ENCODE peak calls at places on chromosome 18, in seven cellular contexts. One of them, this sample, is unnamed.

GRCh38 chr18:6056171-6056932 is 161.0 kb upstream of the TMEM200C start:
- DNase-seq in GM12878: no peak
- DNase-seq in GM12891: no peak
- DNase-seq in SK-N-SH: no peak
- DNase-seq in H1: no peak
- DNase-seq in HepG2: peak; percentile 57
- DNase-seq in K562: no peak
- DNase-seq in this sample: peak; percentile 3

GRCh38 chr18:9017170-9017899 is 85.2 kb upstream of the NDUFV2 start:
- DNase-seq in HepG2: peak; percentile 20
- DNase-seq in GM12891: peak; percentile 70
- DNase-seq in SK-N-SH: peak; percentile 34
- DNase-seq in H1: peak; percentile 61
- DNase-seq in GM12878: peak; percentile 20
- DNase-seq in K562: peak; percentile 91
- DNase-seq in this sample: peak; percentile 67

GRCh38 chr18:7514796-7515440 is 52.2 kb upstream of the PTPRM start:
- DNase-seq in SK-N-SH: no peak
- DNase-seq in K562: no peak
- DNase-seq in GM12891: no peak
- DNase-seq in H1: no peak
- DNase-seq in HepG2: no peak
- DNase-seq in GM12878: no peak
- DNase-seq in this sample: no peak

GRCh38 chr18:57998461-57998860 is 45.6 kb upstream of the NEDD4L start:
- DNase-seq in GM12878: no peak
- DNase-seq in K562: no peak
- DNase-seq in H1: no peak
- DNase-seq in GM12891: no peak
- DNase-seq in HepG2: peak; percentile 65
- DNase-seq in SK-N-SH: no peak
- DNase-seq in this sample: no peak

GRCh38 chr18:40877096-40877495 is 1077.9 kb upstream of the PIK3C3 start:
- DNase-seq in GM12878: no peak
- DNase-seq in K562: no peak
- DNase-seq in H1: no peak
- DNase-seq in HepG2: no peak
- DNase-seq in GM12891: no peak
- DNase-seq in SK-N-SH: no peak
- DNase-seq in this sample: no peak

GRCh38 chr18:25446972-25447371 is 95.0 kb upstream of the ZNF521 start:
- DNase-seq in SK-N-SH: no peak
- DNase-seq in GM12878: no peak
- DNase-seq in K562: no peak
- DNase-seq in GM12891: no peak
- DNase-seq in H1: no peak
- DNase-seq in HepG2: no peak
- DNase-seq in this sample: no peak

GRCh38 chr18:21163647-21164625 is 52.3 kb upstream of the ROCK1 start:
- DNase-seq in GM12891: no peak
- DNase-seq in H1: no peak
- DNase-seq in GM12878: no peak
- DNase-seq in HepG2: no peak
- DNase-seq in K562: no peak
- DNase-seq in SK-N-SH: no peak
- DNase-seq in this sample: no peak

GRCh38 chr18:58615150-58616132 is 13.4 kb downstream of the ALPK2 start:
- DNase-seq in H1: no peak
- DNase-seq in SK-N-SH: no peak
- DNase-seq in HepG2: no peak
- DNase-seq in GM12878: peak; percentile 88
- DNase-seq in K562: no peak
- DNase-seq in GM12891: peak; percentile 25
- DNase-seq in this sample: no peak

GRCh38 chr18:67730884-67731283 is 214.4 kb upstream of the DSEL start:
- DNase-seq in GM12878: no peak
- DNase-seq in SK-N-SH: no peak
- DNase-seq in HepG2: no peak
- DNase-seq in H1: no peak
- DNase-seq in GM12891: no peak
- DNase-seq in K562: no peak
- DNase-seq in this sample: no peak

GRCh38 chr18:49619792-49620191 is 57.9 kb downstream of the LIPG start:
- DNase-seq in HepG2: no peak
- DNase-seq in GM12891: no peak
- DNase-seq in K562: no peak
- DNase-seq in GM12878: no peak
- DNase-seq in SK-N-SH: no peak
- DNase-seq in H1: no peak
- DNase-seq in this sample: no peak

GRCh38 chr18:49617846-49618245 is 56.0 kb downstream of the LIPG start:
- DNase-seq in SK-N-SH: no peak
- DNase-seq in HepG2: no peak
- DNase-seq in GM12878: no peak
- DNase-seq in K562: no peak
- DNase-seq in H1: no peak
- DNase-seq in GM12891: no peak
- DNase-seq in this sample: no peak

GRCh38 chr18:49617329-49617695 is 55.5 kb downstream of the LIPG start:
- DNase-seq in H1: no peak
- DNase-seq in K562: no peak
- DNase-seq in GM12878: no peak
- DNase-seq in GM12891: no peak
- DNase-seq in SK-N-SH: no peak
- DNase-seq in HepG2: no peak
- DNase-seq in this sample: no peak

GRCh38 chr18:49616618-49617328 is 54.9 kb downstream of the LIPG start:
- DNase-seq in SK-N-SH: no peak
- DNase-seq in GM12878: peak; percentile 26
- DNase-seq in GM12891: no peak
- DNase-seq in H1: no peak
- DNase-seq in HepG2: no peak
- DNase-seq in K562: no peak
- DNase-seq in this sample: no peak

GRCh38 chr18:49618741-49619392 is 57.0 kb downstream of the LIPG start:
- DNase-seq in SK-N-SH: no peak
- DNase-seq in GM12891: no peak
- DNase-seq in K562: no peak
- DNase-seq in HepG2: no peak
- DNase-seq in GM12878: no peak
- DNase-seq in H1: no peak
- DNase-seq in this sample: no peak
- TF ChIP-seq POLR2AphosphoS5 in SK-N-SH: no peak
- TF ChIP-seq POLR2AphosphoS5 in GM12891: no peak
- TF ChIP-seq POLR2AphosphoS5 in K562: no peak
- TF ChIP-seq POLR2AphosphoS5 in HepG2: no peak
- TF ChIP-seq POLR2AphosphoS5 in GM12878: no peak
- TF ChIP-seq POLR2AphosphoS5 in H1: no peak
- TF ChIP-seq POLR2AphosphoS5 in this sample: no peak

GRCh38 chr18:74899554-74899953 is 301.9 kb downstream of the ZNF407 start:
- DNase-seq in GM12891: no peak
- DNase-seq in SK-N-SH: no peak
- DNase-seq in HepG2: no peak
- DNase-seq in GM12878: no peak
- DNase-seq in H1: no peak
- DNase-seq in K562: no peak
- DNase-seq in this sample: no peak
- TF ChIP-seq TAF1 in GM12891: no peak
- TF ChIP-seq TAF1 in SK-N-SH: no peak
- TF ChIP-seq TAF1 in HepG2: no peak
- TF ChIP-seq TAF1 in GM12878: no peak
- TF ChIP-seq TAF1 in H1: no peak
- TF ChIP-seq TAF1 in K562: no peak
- TF ChIP-seq TAF1 in this sample: no peak

DNA sequence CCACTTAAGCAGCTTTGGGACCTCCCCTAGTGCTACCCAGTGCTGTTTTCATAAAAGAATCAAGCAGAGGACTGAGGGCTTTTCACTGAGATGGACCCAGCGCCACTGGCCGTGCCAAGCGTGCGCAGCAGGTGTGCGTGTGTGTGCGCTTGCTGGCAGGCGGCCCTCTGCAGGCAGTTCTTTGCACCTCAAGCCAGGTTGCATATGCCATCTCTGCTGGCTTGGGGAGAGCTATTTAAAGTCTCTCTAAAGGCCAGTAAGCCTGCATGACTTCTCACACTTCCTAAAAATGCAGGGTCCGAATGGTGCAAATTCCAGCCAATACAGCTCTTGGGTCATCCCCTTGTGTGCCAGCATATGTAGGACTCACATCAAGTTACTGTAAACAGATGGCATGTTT is 255.5 kb downstream of the RNF152 start:
- DNase-seq in H1: no peak
- DNase-seq in HepG2: no peak
- DNase-seq in K562: no peak
- DNase-seq in GM12891: no peak
- DNase-seq in GM12878: no peak
- DNase-seq in SK-N-SH: no peak
- DNase-seq in this sample: no peak
- TF ChIP-seq POLR2AphosphoS5 in H1: no peak
- TF ChIP-seq POLR2AphosphoS5 in HepG2: no peak
- TF ChIP-seq POLR2AphosphoS5 in K562: no peak
- TF ChIP-seq POLR2AphosphoS5 in GM12891: no peak
- TF ChIP-seq POLR2AphosphoS5 in GM12878: no peak
- TF ChIP-seq POLR2AphosphoS5 in SK-N-SH: no peak
- TF ChIP-seq POLR2AphosphoS5 in this sample: no peak

GRCh38 chr18:43935051-43935412 is 657.7 kb upstream of the SYT4 start:
- DNase-seq in GM12891: no peak
- DNase-seq in K562: no peak
- DNase-seq in SK-N-SH: no peak
- DNase-seq in H1: no peak
- DNase-seq in HepG2: no peak
- DNase-seq in GM12878: no peak
- DNase-seq in this sample: no peak
- TF ChIP-seq TAF1 in GM12891: no peak
- TF ChIP-seq TAF1 in K562: no peak
- TF ChIP-seq TAF1 in SK-N-SH: no peak
- TF ChIP-seq TAF1 in H1: no peak
- TF ChIP-seq TAF1 in HepG2: no peak
- TF ChIP-seq TAF1 in GM12878: no peak
- TF ChIP-seq TAF1 in this sample: no peak

DNA sequence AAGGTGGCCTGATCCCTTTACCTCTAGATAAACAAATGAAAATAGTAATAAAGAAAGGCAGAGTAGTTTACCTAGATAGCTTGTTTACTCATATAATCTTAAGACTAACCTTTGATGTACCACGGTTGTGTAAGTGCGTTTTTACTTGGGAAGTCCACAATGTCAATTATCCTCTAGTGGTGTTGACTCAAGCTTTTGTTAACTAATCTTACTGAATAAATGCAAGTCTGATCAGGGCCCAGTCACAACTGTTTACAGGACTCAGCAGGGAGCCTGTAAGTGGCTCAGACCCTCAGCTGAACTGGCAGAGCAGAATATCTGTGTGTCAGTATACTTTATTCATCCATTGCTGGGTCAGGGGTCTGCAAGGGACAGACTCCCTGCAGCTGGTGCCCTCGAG is 98.1 kb upstream of the ACAA2 start:
- DNase-seq in H1: no peak
- DNase-seq in GM12891: no peak
- DNase-seq in SK-N-SH: no peak
- DNase-seq in HepG2: peak; percentile 69
- DNase-seq in GM12878: no peak
- DNase-seq in K562: no peak
- DNase-seq in this sample: no peak
- TF ChIP-seq POLR2AphosphoS5 in H1: no peak
- TF ChIP-seq POLR2AphosphoS5 in GM12891: no peak
- TF ChIP-seq POLR2AphosphoS5 in SK-N-SH: no peak
- TF ChIP-seq POLR2AphosphoS5 in HepG2: no peak
- TF ChIP-seq POLR2AphosphoS5 in GM12878: no peak
- TF ChIP-seq POLR2AphosphoS5 in K562: no peak
- TF ChIP-seq POLR2AphosphoS5 in this sample: no peak

DNA sequence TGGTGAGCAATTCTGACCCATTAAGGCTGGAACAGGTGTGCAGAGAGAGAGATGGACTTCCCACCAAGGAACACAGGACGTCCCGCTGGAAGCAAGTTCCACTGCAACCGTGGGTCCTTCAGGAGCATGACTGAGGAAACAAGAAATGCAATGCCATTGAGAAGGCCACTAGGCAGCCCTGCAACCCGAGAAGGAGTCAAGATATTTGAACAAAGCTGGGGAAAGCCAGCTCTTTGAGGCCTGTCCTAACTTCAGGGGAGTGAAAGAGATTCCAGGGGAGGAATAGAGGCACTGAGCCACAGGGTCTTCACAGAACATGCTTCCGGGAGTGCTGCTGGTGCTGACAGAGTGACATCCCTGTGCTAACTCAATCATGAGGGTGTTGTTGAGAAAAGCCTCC is 153.8 kb upstream of the ZNF236 start:
- DNase-seq in GM12878: no peak
- DNase-seq in SK-N-SH: no peak
- DNase-seq in HepG2: no peak
- DNase-seq in K562: no peak
- DNase-seq in H1: no peak
- DNase-seq in GM12891: no peak
- DNase-seq in this sample: no peak
- TF ChIP-seq TAF1 in GM12878: no peak
- TF ChIP-seq TAF1 in SK-N-SH: no peak
- TF ChIP-seq TAF1 in HepG2: no peak
- TF ChIP-seq TAF1 in K562: no peak
- TF ChIP-seq TAF1 in H1: no peak
- TF ChIP-seq TAF1 in GM12891: no peak
- TF ChIP-seq TAF1 in this sample: no peak

DNA sequence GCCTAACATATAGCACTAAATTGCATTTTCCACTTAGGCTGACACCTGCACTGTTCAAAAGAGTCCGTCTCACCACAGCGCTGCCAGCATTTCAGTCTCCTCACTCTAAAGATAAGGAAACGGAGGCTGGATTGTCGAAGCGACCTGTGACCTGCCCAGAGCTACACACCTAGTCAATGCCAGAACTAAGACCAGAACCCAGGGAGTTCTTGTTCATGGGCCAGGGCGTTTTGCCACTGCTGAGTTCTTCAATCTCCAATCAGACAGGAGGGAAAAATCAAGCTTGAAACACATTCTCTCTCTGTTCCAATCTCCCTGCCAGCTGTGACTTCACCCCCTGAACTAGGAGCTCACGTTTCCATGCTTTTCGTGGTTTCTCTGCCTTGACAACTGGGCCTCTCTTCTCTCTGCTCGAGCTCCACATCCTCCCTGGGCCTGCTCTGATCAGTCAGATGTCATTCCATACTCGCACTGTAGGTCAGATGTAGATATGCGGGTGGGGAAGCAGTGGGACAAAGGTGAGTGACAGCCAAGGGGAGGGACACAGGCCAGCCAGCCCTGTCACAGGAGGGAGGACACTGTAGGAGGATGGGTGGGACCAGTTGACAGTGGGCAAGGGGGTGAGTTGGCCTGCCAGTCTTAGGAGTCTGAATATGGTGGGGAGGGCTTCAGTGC is 221.1 kb upstream of the SMAD2 start:
- DNase-seq in K562: no peak
- DNase-seq in GM12878: no peak
- DNase-seq in H1: no peak
- DNase-seq in SK-N-SH: no peak
- DNase-seq in GM12891: no peak
- DNase-seq in HepG2: no peak
- DNase-seq in this sample: no peak
- TF ChIP-seq POLR2AphosphoS5 in K562: no peak
- TF ChIP-seq POLR2AphosphoS5 in GM12878: no peak
- TF ChIP-seq POLR2AphosphoS5 in H1: no peak
- TF ChIP-seq POLR2AphosphoS5 in SK-N-SH: no peak
- TF ChIP-seq POLR2AphosphoS5 in GM12891: no peak
- TF ChIP-seq POLR2AphosphoS5 in HepG2: no peak
- TF ChIP-seq POLR2AphosphoS5 in this sample: no peak